ENCODE peak calls at places on chromosomes 16 and 17, in five cellular contexts. Z is stomach, T is Caki2, Q is left ventricle myocardium superior, E is ACHN. A is an unnamed sample.

GRCh38 chr16:9192746-9193145 is 101.3 kb downstream of the HAPSTR1 start:
- DNase-seq in Q (no peak), Z (no peak), E (peak), T (peak), A (no peak)

GRCh38 chr16:50677351-50677750 is 3.8 kb downstream of the SNX20 start:
- DNase-seq in Z (no peak), Q (no peak), E (no peak), T (no peak), A (no peak)

GRCh38 chr16:5951486-5951885 is 853.9 kb upstream of the EEF2KMT start:
- DNase-seq in E (no peak), Z (no peak), T (peak), Q (no peak), A (no peak)

GRCh38 chr17:78401246-78401645 is 22.8 kb downstream of the PGS1 start:
- DNase-seq in T (no peak), E (no peak), Q (peak), Z (no peak), A (no peak)

GRCh38 chr17:19762515-19762961 is 14.4 kb upstream of the ALDH3A1 start:
- DNase-seq in Q (peak), E (peak), Z (peak), T (peak), A (peak)

GRCh38 chr16:64236351-64236750 is 885.5 kb downstream of the CDH11 start:
- DNase-seq in E (no peak), Q (no peak), T (no peak), Z (no peak), A (no peak)

GRCh38 chr17:8664426-8665105 is 34.0 kb upstream of the MYH10 start:
- DNase-seq in Q (no peak), T (no peak), Z (no peak), E (no peak), A (no peak)

GRCh38 chr17:7697828-7698588 is 7.0 kb upstream of the EFNB3 start:
- DNase-seq in E (no peak), T (no peak), Z (no peak), Q (no peak), A (no peak)

GRCh38 chr16:28910046-28911031 is 14.7 kb downstream of the RABEP2 start:
- DNase-seq in E (no peak), Q (no peak), T (peak), Z (no peak), A (no peak)

GRCh38 chr17:39628655-39629493 is 2.1 kb downstream of the PPP1R1B start:
- DNase-seq in Z (peak), T (no peak), Q (no peak), E (no peak), A (no peak)

GRCh38 chr17:70906808-70907207 is 737.5 kb downstream of the KCNJ2 start:
- DNase-seq in Q (no peak), T (no peak), E (no peak), Z (no peak), A (no peak)

GRCh38 chr17:8739104-8739503 is 5.5 kb downstream of the CCDC42 start:
- DNase-seq in E (no peak), T (no peak), Q (no peak), Z (no peak), A (no peak)

A was measured in right lobe of liver.